ENCODE peak calls at places on chromosomes 5 and 9, in seven cellular contexts. O is NCI-H1105, R is cardiac muscle cell, V is HCEC 1CT, C is bronchial epithelial cell, P is aorta, F is posterior cingulate gyrus. X is an unnamed sample.
A peak's percentile ranks its signal among the peaks of the same experiment; 100 is the strongest.

GRCh38 chr5:75324791-75325190 is 12.2 kb upstream of the HMGCR start:
- DNase-seq in R (no peak), V (no peak), F (no peak), P (no peak), C (no peak), O (no peak), X (no peak)

GRCh38 chr5:64532657-64533056 is 26.8 kb downstream of the RGS7BP start:
- DNase-seq in C (no peak), V (no peak), F (no peak), R (no peak), P (no peak), O (no peak), X (no peak)

GRCh38 chr9:112061152-112061740 is 113.9 kb downstream of the SUSD1 start:
- DNase-seq in O (no peak), R (peak; percentile 97), V (peak; percentile 99), C (peak; percentile 96), P (peak; percentile 88), F (no peak), X (peak; percentile 20)

GRCh38 chr5:34547300-34548085 is 108.6 kb upstream of the RAI14 start:
- DNase-seq in R (no peak), V (no peak), F (no peak), O (no peak), P (no peak), C (no peak), X (no peak)

GRCh38 chr5:72611111-72611724 is 104.0 kb upstream of the ZNF366 start:
- DNase-seq in V (peak; percentile 85), P (peak; percentile 81), F (peak; percentile 78), O (peak; percentile 57), C (peak; percentile 63), R (peak; percentile 89), X (peak; percentile 63)

GRCh38 chr5:172407861-172408260 is 46.5 kb downstream of the SH3PXD2B start:
- DNase-seq in R (peak; percentile 32), C (peak; percentile 65), V (no peak), P (no peak), O (no peak), F (no peak), X (no peak)

GRCh38 chr5:56641635-56642255 is 173.6 kb upstream of the MAP3K1 start:
- DNase-seq in C (no peak), F (no peak), R (no peak), P (no peak), O (no peak), V (no peak), X (no peak)

GRCh38 chr9:133727277-133727875 is 10.8 kb downstream of the SARDH start:
- DNase-seq in P (no peak), V (no peak), O (no peak), C (no peak), F (no peak), R (no peak), X (no peak)

GRCh38 chr5:86596476-86596875 is 21.3 kb upstream of the COX7C start:
- DNase-seq in P (no peak), V (no peak), R (no peak), C (peak; percentile 21), F (no peak), O (no peak), X (no peak)

GRCh38 chr9:97934321-97935115 is 3.5 kb downstream of the HEMGN start:
- DNase-seq in O (peak; percentile 25), C (no peak), V (no peak), P (no peak), F (no peak), R (no peak), X (peak; percentile 57)

GRCh38 chr5:72633041-72633445 is 125.8 kb upstream of the ZNF366 start:
- DNase-seq in V (peak; percentile 44), F (no peak), P (no peak), C (no peak), R (peak; percentile 69), O (no peak), X (no peak)

GRCh38 chr5:124748687-124749594 is 2.5 kb upstream of the ZNF608 start:
- DNase-seq in C (peak; percentile 94), O (peak; percentile 80), P (peak; percentile 55), F (peak; percentile 46), R (peak; percentile 95), V (peak; percentile 87), X (peak; percentile 81)

GRCh38 chr5:149172709-149173505 is 31.6 kb downstream of the ABLIM3 start:
- DNase-seq in F (no peak), P (no peak), R (no peak), O (no peak), C (no peak), V (no peak), X (no peak)